ENCODE peak calls at places on chromosomes 16 and 17, in five cellular contexts. V is islet precursor cell; H is EL; M is stimulated activated CD4-positive, alpha-beta T cell treated with anti-CD3 and anti-CD28 coated beads, Interleukin-1b, Interleukin-23, amount 100 ng/mL, for 4 hours; F is astrocyte of the spinal cord. Y is an unnamed sample.

GRCh38 chr17:74297941-74298340 is 23.9 kb downstream of the DNAI2 start:
- DNase-seq in V (no peak), H (no peak), M (no peak), F (no peak), Y (no peak)

GRCh38 chr17:9672691-9673090 is 27.4 kb downstream of the USP43 start:
- DNase-seq in V (peak), H (no peak), M (no peak), F (no peak), Y (no peak)

GRCh38 chr17:79690988-79691836 is 39.5 kb upstream of the ENPP7 start:
- DNase-seq in V (no peak), H (no peak), M (no peak), F (no peak), Y (no peak)

GRCh38 chr17:15261063-15261817 is 3.9 kb downstream of the PMP22 start:
- DNase-seq in V (peak), H (peak), M (no peak), F (peak), Y (no peak)

GRCh38 chr17:37220609-37220953 is 155.2 kb upstream of the C17orf78 start:
- DNase-seq in V (peak), H (peak), M (no peak), F (peak), Y (no peak)

GRCh38 chr17:77425791-77426641 is 285.2 kb downstream of the SEC14L1 start:
- DNase-seq in V (peak), H (peak), M (peak), F (peak), Y (no peak)

GRCh38 chr17:76166168-76166567 is 25.1 kb upstream of the FOXJ1 start:
- DNase-seq in V (peak), H (peak), M (no peak), F (peak), Y (no peak)

GRCh38 chr16:84593825-84594724 is 23.8 kb downstream of the COTL1 start:
- DNase-seq in V (no peak), H (no peak), M (peak), F (peak), Y (peak)

GRCh38 chr16:83475108-83475507 is 332.7 kb upstream of the HSBP1 start:
- DNase-seq in V (peak), H (peak), M (no peak), F (no peak), Y (no peak)

GRCh38 chr16:3137267-3137666 is 2.4 kb downstream of the ZNF213 start:
- DNase-seq in V (no peak), H (no peak), M (no peak), F (no peak), Y (no peak)

GRCh38 chr17:55344514-55344997 is 77.1 kb downstream of the MMD start:
- DNase-seq in V (no peak), H (no peak), M (no peak), F (no peak), Y (no peak)

GRCh38 chr17:2571523-2572303 is 21.7 kb upstream of the PAFAH1B1 start:
- DNase-seq in V (no peak), H (no peak), M (no peak), F (no peak), Y (peak)

GRCh38 chr16:53465606-53466290 is 31.5 kb downstream of the RBL2 start:
- DNase-seq in V (no peak), H (peak), M (no peak), F (peak), Y (no peak)

GRCh38 chr16:2527784-2528100 is 3.5 kb downstream of the CEMP1 start:
- DNase-seq in V (no peak), H (no peak), M (no peak), F (no peak), Y (no peak)

GRCh38 chr17:4634981-4635380 is 6.5 kb downstream of the ALOX15 start:
- DNase-seq in V (no peak), H (no peak), M (no peak), F (no peak), Y (no peak)

GRCh38 chr16:81275795-81276194 is 37.3 kb downstream of the BCO1 start:
- DNase-seq in V (no peak), H (no peak), M (no peak), F (no peak), Y (no peak)

GRCh38 chr17:19374136-19374535 is 4.2 kb upstream of the MAPK7 start:
- DNase-seq in V (no peak), H (no peak), M (no peak), F (no peak), Y (no peak)

GRCh38 chr17:31481783-31482081 is 90.3 kb downstream of the RAB11FIP4 start:
- DNase-seq in V (no peak), H (no peak), M (no peak), F (no peak), Y (no peak)

GRCh38 chr17:30323895-30324319 is 9.9 kb downstream of the TMIGD1 start:
- DNase-seq in V (no peak), H (peak), M (no peak), F (peak), Y (no peak)

GRCh38 chr16:56424791-56425438 is 430 bp downstream of the AMFR start:
- DNase-seq in V (peak), H (peak), M (peak), F (peak), Y (peak)

GRCh38 chr16:57146735-57147134 is 39.1 kb downstream of the PSME3IP1 start:
- DNase-seq in V (peak), H (no peak), M (no peak), F (no peak), Y (no peak)

GRCh38 chr16:8572919-8573724 is 17.2 kb downstream of the TMEM114 start:
- DNase-seq in V (peak), H (peak), M (no peak), F (peak), Y (no peak)

GRCh38 chr16:72500545-72500944 is 328.6 kb upstream of the PMFBP1 start:
- DNase-seq in V (no peak), H (no peak), M (no peak), F (no peak), Y (no peak)

GRCh38 chr17:40345161-40346034 is 19.1 kb downstream of the GJD3 start:
- DNase-seq in V (peak), H (peak), M (no peak), F (peak), Y (no peak)

GRCh38 chr17:56203430-56203829 is 50.2 kb downstream of the ANKFN1 start:
- DNase-seq in V (no peak), H (peak), M (no peak), F (no peak), Y (no peak)

GRCh38 chr17:37759014-37759637 is 14.3 kb upstream of the HNF1B start:
- DNase-seq in V (no peak), H (no peak), M (no peak), F (no peak), Y (no peak)

GRCh38 chr16:85235988-85236831 is 123.9 kb upstream of the CIBAR2 start:
- DNase-seq in V (no peak), H (peak), M (no peak), F (peak), Y (peak)